ENCODE peak calls at places on chromosome 1, in ten cellular contexts. Q, W, O, E, Y, S, K, G, N and Z are unnamed samples.

GRCh38 chr1:93749894-93750301 is 68.3 kb upstream of the BCAR3 start:
- DNase-seq in N (no peak), O (no peak), E (no peak), Q (peak; percentile 70), S (no peak), K (no peak), G (no peak), Y (no peak), W (peak; percentile 42), Z (no peak)

GRCh38 chr1:180081474-180081873 is 73.2 kb upstream of the QSOX1 start:
- DNase-seq in O (no peak), Y (no peak), K (no peak), S (no peak), G (no peak), W (no peak), E (no peak), Q (no peak), N (no peak), Z (no peak)

GRCh38 chr1:107943694-107944093 is 21.3 kb downstream of the VAV3 start:
- DNase-seq in G (no peak), Y (no peak), K (no peak), Q (no peak), O (no peak), W (no peak), S (no peak), E (no peak), N (peak; percentile 25), Z (no peak)

GRCh38 chr1:39919545-39919944 is 17.8 kb upstream of the MYCL start:
- DNase-seq in N (peak; percentile 55), K (peak; percentile 77), Y (peak; percentile 61), G (peak; percentile 59), O (peak; percentile 70), E (peak; percentile 52), S (no peak), Q (peak; percentile 95), W (peak; percentile 62), Z (no peak)

GRCh38 chr1:198560093-198560638 is 19.7 kb upstream of the ATP6V1G3 start:
- DNase-seq in E (peak; percentile 42), G (peak; percentile 6), N (no peak), K (no peak), Q (no peak), W (no peak), O (peak; percentile 25), S (no peak), Y (no peak), Z (peak; percentile 48)

GRCh38 chr1:168553680-168554553 is 10.1 kb upstream of the XCL2 start:
- DNase-seq in Y (no peak), W (no peak), Q (no peak), E (no peak), S (no peak), O (no peak), K (no peak), N (no peak), G (no peak), Z (no peak)

GRCh38 chr1:167761400-167761799 is 39.6 kb downstream of the MPZL1 start:
- DNase-seq in E (no peak), K (no peak), N (no peak), Y (no peak), G (no peak), S (no peak), O (no peak), Q (no peak), W (no peak), Z (no peak)

GRCh38 chr1:31764307-31765040 is at the start of gene ADGRB2:
- DNase-seq in S (no peak), O (no peak), G (no peak), N (no peak), Q (peak; percentile 78), W (peak; percentile 35), K (no peak), E (no peak), Y (peak; percentile 37), Z (no peak)

GRCh38 chr1:109438798-109439297 is 12.6 kb upstream of the PSMA5 start:
- DNase-seq in S (no peak), N (no peak), Q (no peak), Y (no peak), W (peak; percentile 20), G (peak; percentile 98), O (no peak), K (no peak), E (no peak), Z (no peak)

GRCh38 chr1:30275926-30276736 is 447.3 kb downstream of the MATN1 start:
- DNase-seq in Q (no peak), E (no peak), S (no peak), O (no peak), K (no peak), W (no peak), N (no peak), Y (no peak), G (no peak), Z (no peak)

GRCh38 chr1:155890251-155890650 is 20.9 kb downstream of the RIT1 start:
- DNase-seq in G (no peak), K (no peak), W (no peak), O (no peak), Q (no peak), S (no peak), E (no peak), N (no peak), Y (no peak), Z (no peak)

GRCh38 chr1:30886710-30887428 is 21.7 kb downstream of the SDC3 start:
- DNase-seq in G (no peak), S (no peak), E (no peak), Y (peak; percentile 18), K (no peak), N (no peak), W (no peak), Q (no peak), O (no peak), Z (no peak)

GRCh38 chr1:226629210-226629895 is 80.8 kb downstream of the STUM start:
- DNase-seq in O (no peak), N (no peak), Y (no peak), K (peak; percentile 45), S (no peak), W (no peak), E (peak; percentile 26), G (no peak), Q (no peak), Z (peak; percentile 27)

GRCh38 chr1:213724640-213725536 is 262.9 kb upstream of the PROX1 start:
- DNase-seq in K (no peak), Q (no peak), Y (no peak), O (peak; percentile 32), N (no peak), E (no peak), W (no peak), S (no peak), G (peak; percentile 17), Z (no peak)

GRCh38 chr1:183655562-183656075 is 2.5 kb upstream of the APOBEC4 start:
- DNase-seq in O (peak; percentile 94), G (peak; percentile 91), W (peak; percentile 79), Y (peak; percentile 68), S (peak; percentile 72), Q (peak; percentile 92), N (peak; percentile 48), K (peak; percentile 75), E (peak; percentile 79), Z (peak; percentile 91)
- H3K27ac ChIP-seq in O (no peak overlapping the region), G (peak overlapping the region; percentile 13), W (peak overlapping the region; percentile 41), Y (no peak overlapping the region), S (no peak overlapping the region), Q (no peak overlapping the region), N (no peak overlapping the region), K (no peak overlapping the region), E (no peak overlapping the region), Z (no peak overlapping the region)

GRCh38 chr1:38028105-38028591 is 15.6 kb downstream of the UTP11 start:
- DNase-seq in W (no peak), O (no peak), Q (peak; percentile 43), N (no peak), K (peak; percentile 30), Y (no peak), S (no peak), G (no peak), E (peak; percentile 10), Z (no peak)
- H3K27ac ChIP-seq in W (no peak overlapping the region), O (no peak overlapping the region), Q (peak overlapping the region; percentile 3), N (no peak overlapping the region), K (no peak overlapping the region), Y (peak overlapping the region; percentile 91), S (no peak overlapping the region), G (no peak overlapping the region), E (no peak overlapping the region), Z (no peak overlapping the region)

GRCh38 chr1:61482170-61482569 is 242.8 kb downstream of the TM2D1 start:
- DNase-seq in W (no peak), S (no peak), E (no peak), K (no peak), O (no peak), Q (no peak), Y (no peak), N (no peak), G (no peak), Z (no peak)

GRCh38 chr1:61486783-61487505 is 238.0 kb downstream of the TM2D1 start:
- DNase-seq in K (no peak), O (no peak), W (no peak), E (no peak), S (no peak), N (no peak), Q (no peak), G (no peak), Y (no peak), Z (no peak)

GRCh38 chr1:61477301-61477700 is 247.6 kb downstream of the TM2D1 start:
- DNase-seq in G (no peak), S (no peak), E (no peak), N (no peak), K (no peak), Y (no peak), Q (peak; percentile 77), O (no peak), W (no peak), Z (no peak)

GRCh38 chr1:61480273-61480672 is 244.7 kb downstream of the TM2D1 start:
- DNase-seq in S (no peak), Q (no peak), G (no peak), Y (no peak), K (no peak), E (no peak), N (no peak), O (no peak), W (no peak), Z (no peak)

DNA sequence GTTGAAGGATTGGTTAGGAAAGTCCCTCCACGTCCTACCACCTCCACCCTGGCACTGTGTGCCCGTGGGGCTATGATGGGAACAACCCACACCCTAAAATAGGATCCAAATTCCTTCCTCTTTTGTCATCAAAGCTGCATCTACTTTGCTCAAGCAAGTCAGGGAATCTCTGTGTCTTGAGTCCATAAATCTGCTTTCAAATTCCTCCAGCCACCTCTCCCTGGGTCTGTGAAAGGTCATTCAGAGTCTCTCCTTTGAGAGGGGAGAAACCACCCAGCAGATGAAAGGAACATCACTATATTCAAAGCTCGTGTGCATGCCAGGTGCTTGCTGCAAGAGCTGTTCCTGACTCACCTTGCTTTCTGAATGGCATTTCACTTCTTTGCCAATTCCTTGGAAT is 243.6 kb downstream of the TM2D1 start:
- DNase-seq in N (no peak), Y (peak; percentile 65), W (peak; percentile 68), S (no peak), Q (no peak), K (no peak), G (no peak), O (no peak), E (no peak), Z (no peak)
- H3K27ac ChIP-seq in N (no peak overlapping the region), Y (peak overlapping the region; percentile 96), W (peak overlapping the region; percentile 63), S (no peak overlapping the region), Q (no peak overlapping the region), K (no peak overlapping the region), G (no peak overlapping the region), O (no peak overlapping the region), E (no peak overlapping the region), Z (no peak overlapping the region)

DNA sequence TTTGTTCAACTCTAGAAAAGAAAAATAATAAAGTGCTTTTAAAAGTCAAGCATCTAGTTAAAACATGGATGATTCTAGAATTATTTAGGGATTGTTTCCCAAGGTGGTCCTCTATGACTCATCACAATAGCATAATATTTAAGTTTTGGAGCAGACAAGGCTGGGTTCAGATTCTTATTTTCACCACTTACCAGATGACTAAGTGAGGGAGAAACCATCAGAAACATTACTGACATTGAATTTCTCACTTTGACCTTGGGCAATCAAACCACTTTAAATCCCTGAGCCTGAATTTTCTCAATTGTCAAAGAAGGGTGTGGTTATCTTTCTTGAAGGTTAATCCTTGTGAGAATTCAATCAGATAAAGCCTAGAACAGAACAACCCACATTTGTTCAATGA is 102.5 kb upstream of the PTGFR start:
- DNase-seq in S (no peak), W (no peak), Q (no peak), O (no peak), G (no peak), E (no peak), N (no peak), K (no peak), Y (no peak), Z (no peak)
- H3K27ac ChIP-seq in S (no peak overlapping the region), W (no peak overlapping the region), Q (no peak overlapping the region), O (no peak overlapping the region), G (no peak overlapping the region), E (no peak overlapping the region), N (no peak overlapping the region), K (no peak overlapping the region), Y (no peak overlapping the region), Z (no peak overlapping the region)